ENCODE peak calls at places on chromosomes 11 and 22, in nine cellular contexts. E, X, H, G, Q, V, A, M and B are unnamed samples.

GRCh38 chr11:20020198-20020597 is 140.1 kb downstream of the DBX1 start:
- DNase-seq in A (no peak), X (no peak), G (no peak), V (no peak), M (no peak), E (no peak), H (no peak), Q (no peak), B (no peak)

GRCh38 chr11:6755303-6755952 is 16.3 kb downstream of the OR2AG2 start:
- DNase-seq in H (peak; percentile 10), A (peak; percentile 78), G (no peak), E (peak; percentile 24), Q (peak; percentile 36), M (no peak), X (no peak), V (peak; percentile 56), B (no peak)

GRCh38 chr11:34136420-34136819 is 31.0 kb downstream of the NAT10 start:
- DNase-seq in H (no peak), X (no peak), V (no peak), M (no peak), E (no peak), Q (no peak), G (no peak), A (no peak), B (no peak)

GRCh38 chr11:72338741-72339140 is 94.8 kb upstream of the PHOX2A start:
- DNase-seq in X (no peak), H (no peak), E (no peak), M (no peak), G (no peak), A (no peak), Q (peak; percentile 47), V (no peak), B (peak; percentile 68)

GRCh38 chr22:43263645-43264514 is 76.9 kb upstream of the TTLL12 start:
- DNase-seq in M (peak; percentile 15), E (peak; percentile 45), G (peak; percentile 43), X (peak; percentile 71), Q (peak; percentile 94), V (peak; percentile 74), H (peak; percentile 92), A (no peak), B (no peak)

GRCh38 chr11:21121991-21122390 is 452.6 kb downstream of the NELL1 start:
- DNase-seq in Q (no peak), G (no peak), V (no peak), A (no peak), H (no peak), X (no peak), M (no peak), E (no peak), B (no peak)

GRCh38 chr22:19117111-19117512 is 5.1 kb downstream of the DGCR2 start:
- DNase-seq in Q (no peak), E (no peak), H (no peak), G (no peak), A (no peak), X (no peak), V (no peak), M (no peak), B (no peak)

GRCh38 chr11:91158901-91159537 is 936.2 kb upstream of the CHORDC1 start:
- DNase-seq in E (no peak), X (no peak), Q (no peak), V (peak; percentile 47), G (no peak), M (no peak), H (no peak), A (no peak), B (no peak)

GRCh38 chr22:25365491-25366261 is 146.2 kb downstream of the CRYBB2 start:
- DNase-seq in E (no peak), H (no peak), M (no peak), V (no peak), A (no peak), G (peak; percentile 42), Q (no peak), X (peak; percentile 50), B (no peak)

GRCh38 chr11:95132956-95133355 is 43.3 kb downstream of the ENDOD1 start:
- DNase-seq in G (no peak), X (no peak), E (no peak), H (peak; percentile 54), Q (no peak), A (no peak), M (no peak), V (no peak), B (no peak)

GRCh38 chr11:1873048-1873812 is 18.5 kb downstream of the PRR33 start:
- DNase-seq in A (no peak), Q (peak; percentile 47), G (peak; percentile 28), M (no peak), V (peak; percentile 52), X (peak; percentile 18), H (no peak), E (no peak), B (no peak)

GRCh38 chr11:8809185-8809584 is 101.8 kb upstream of the AKIP1 start:
- DNase-seq in M (no peak), G (no peak), X (no peak), V (no peak), Q (peak; percentile 41), E (no peak), A (no peak), H (no peak), B (no peak)
- H3K4me3 ChIP-seq in M (peak overlapping the region; percentile 78), G (peak overlapping the region; percentile 78), X (peak overlapping the region; percentile 61), V (peak overlapping the region; percentile 58), Q (peak overlapping the region; percentile 64), E (peak overlapping the region; percentile 57), A (peak overlapping the region; percentile 99), H (no peak overlapping the region), B (peak overlapping the region; percentile 87)

GRCh38 chr11:46903846-46904245 is 14.5 kb downstream of the LRP4 start:
- DNase-seq in X (no peak), E (no peak), Q (no peak), M (no peak), H (no peak), G (peak; percentile 76), A (peak; percentile 30), V (no peak), B (no peak)
- TF ChIP-seq CTCF in X (no peak), E (no peak), Q (no peak), M (no peak), H (no peak), G (no peak), A (no peak), V (no peak), B (no peak)

DNA sequence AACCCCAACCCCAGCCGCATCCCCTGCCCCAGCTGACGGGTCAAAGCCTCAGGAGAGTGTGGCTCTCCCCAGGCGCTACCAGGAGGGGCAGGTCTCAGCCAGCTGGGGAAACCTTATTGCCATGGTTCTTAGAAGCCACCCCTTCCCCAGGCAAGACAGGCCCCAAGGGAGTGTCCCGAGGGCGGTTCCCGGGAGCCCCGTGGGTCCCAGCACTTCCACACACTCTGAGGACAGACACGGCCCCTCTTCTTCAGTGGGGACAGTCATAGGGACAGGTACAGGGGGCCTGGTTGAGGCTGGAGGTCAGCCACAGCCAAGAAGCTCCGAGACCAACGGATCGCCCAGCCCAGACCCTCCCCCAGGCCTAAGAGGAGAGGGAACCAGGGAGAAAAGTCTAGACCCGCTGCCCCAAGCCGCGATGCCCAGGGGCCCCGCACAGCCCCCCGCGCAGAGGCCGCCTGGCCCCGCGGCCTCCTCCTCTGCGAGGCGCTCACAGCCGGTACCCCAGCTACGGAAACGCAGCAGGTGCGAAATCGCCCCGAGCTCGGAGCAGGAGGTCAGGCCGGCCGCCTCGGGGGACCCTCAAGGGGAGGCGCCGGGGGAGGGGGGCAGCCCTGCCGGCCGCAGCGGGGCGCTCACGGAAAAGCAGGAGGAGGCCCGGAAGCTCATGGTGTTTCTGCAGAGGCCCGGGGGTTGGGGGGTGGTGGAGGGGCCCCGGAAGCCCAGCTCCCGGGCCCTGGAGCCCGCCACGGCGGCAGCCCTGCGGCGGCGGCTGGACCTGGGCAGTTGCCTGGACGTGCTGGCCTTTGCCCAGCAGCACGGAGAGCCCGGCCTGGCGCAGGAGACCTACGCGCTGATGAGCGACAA is 2.6 kb downstream of the KLHDC7B start:
- DNase-seq in Q (no peak), A (no peak), V (no peak), E (no peak), H (no peak), M (no peak), X (peak; percentile 58), G (no peak), B (no peak)
- H3K4me3 ChIP-seq in Q (no peak overlapping the region), A (no peak overlapping the region), V (no peak overlapping the region), E (no peak overlapping the region), H (no peak overlapping the region), M (no peak overlapping the region), X (peak overlapping the region; percentile 48), G (peak overlapping the region; percentile 52), B (peak overlapping the region; percentile 39)

GRCh38 chr11:14234446-14234845 is 124.5 kb downstream of the RRAS2 start:
- DNase-seq in E (no peak), Q (no peak), M (no peak), G (peak; percentile 23), A (no peak), X (no peak), V (no peak), H (no peak), B (no peak)

GRCh38 chr11:14235701-14236100 is 123.3 kb downstream of the RRAS2 start:
- DNase-seq in H (no peak), M (no peak), E (no peak), A (no peak), Q (no peak), X (no peak), V (no peak), G (no peak), B (no peak)

GRCh38 chr11:14230407-14230806 is 128.6 kb downstream of the RRAS2 start:
- DNase-seq in M (no peak), H (no peak), E (no peak), X (no peak), G (no peak), Q (no peak), V (no peak), A (no peak), B (no peak)

GRCh38 chr11:14229472-14229871 is 129.5 kb downstream of the RRAS2 start:
- DNase-seq in M (no peak), A (peak; percentile 65), X (no peak), Q (no peak), H (no peak), E (no peak), V (no peak), G (no peak), B (no peak)

GRCh38 chr11:14232652-14233051 is 126.3 kb downstream of the RRAS2 start:
- DNase-seq in E (no peak), H (no peak), A (peak; percentile 86), V (no peak), Q (no peak), X (no peak), G (no peak), M (no peak), B (no peak)
- TF ChIP-seq CTCF in E (peak; percentile 45), H (no peak), A (peak; percentile 78), V (peak; percentile 24), Q (peak; percentile 36), X (peak; percentile 17), G (peak; percentile 45), M (peak; percentile 36), B (peak; percentile 49)